ENCODE peak calls at places on chromosome 1, in ten cellular contexts. Q, K, I, O, M, C, Y, S, J and H are unnamed samples.

GRCh38 chr1:43008425-43009108 is 49.9 kb upstream of the SLC2A1 start:
- DNase-seq in Q (no peak), K (no peak), I (peak), O (no peak), M (no peak), C (no peak), Y (no peak), S (no peak), J (no peak), H (no peak)

GRCh38 chr1:115136106-115136505 is 46.8 kb upstream of the TSPAN2 start:
- DNase-seq in Q (no peak), K (no peak), I (no peak), O (no peak), M (no peak), C (no peak), Y (peak), S (no peak), J (no peak), H (no peak)

GRCh38 chr1:230501845-230502244 is 75.7 kb upstream of the PGBD5 start:
- DNase-seq in Q (peak), K (no peak), I (peak), O (no peak), M (no peak), C (no peak), Y (no peak), S (no peak), J (no peak), H (no peak)

GRCh38 chr1:164087893-164088292 is 471.1 kb upstream of the PBX1 start:
- DNase-seq in Q (no peak), K (no peak), I (no peak), O (no peak), M (no peak), C (no peak), Y (no peak), S (no peak), J (no peak), H (no peak)

GRCh38 chr1:62180649-62181048 is 14.0 kb upstream of the L1TD1 start:
- DNase-seq in Q (no peak), K (no peak), I (peak), O (no peak), M (no peak), C (no peak), Y (no peak), S (no peak), J (no peak), H (no peak)

GRCh38 chr1:61638296-61638695 is 86.6 kb downstream of the TM2D1 start:
- DNase-seq in Q (peak), K (no peak), I (no peak), O (no peak), M (no peak), C (no peak), Y (no peak), S (no peak), J (no peak), H (peak)

GRCh38 chr1:85584264-85584781 is 3.8 kb downstream of the CCN1 start:
- DNase-seq in Q (no peak), K (no peak), I (peak), O (peak), M (peak), C (no peak), Y (peak), S (no peak), J (no peak), H (no peak)

GRCh38 chr1:157842939-157843338 is 1.3 kb upstream of the CD5L start:
- DNase-seq in Q (no peak), K (no peak), I (no peak), O (no peak), M (no peak), C (no peak), Y (no peak), S (no peak), J (no peak), H (no peak)

GRCh38 chr1:227944066-227944930 is 3.4 kb downstream of the WNT9A start:
- DNase-seq in Q (no peak), K (no peak), I (peak), O (no peak), M (no peak), C (no peak), Y (no peak), S (no peak), J (peak), H (no peak)

DNA sequence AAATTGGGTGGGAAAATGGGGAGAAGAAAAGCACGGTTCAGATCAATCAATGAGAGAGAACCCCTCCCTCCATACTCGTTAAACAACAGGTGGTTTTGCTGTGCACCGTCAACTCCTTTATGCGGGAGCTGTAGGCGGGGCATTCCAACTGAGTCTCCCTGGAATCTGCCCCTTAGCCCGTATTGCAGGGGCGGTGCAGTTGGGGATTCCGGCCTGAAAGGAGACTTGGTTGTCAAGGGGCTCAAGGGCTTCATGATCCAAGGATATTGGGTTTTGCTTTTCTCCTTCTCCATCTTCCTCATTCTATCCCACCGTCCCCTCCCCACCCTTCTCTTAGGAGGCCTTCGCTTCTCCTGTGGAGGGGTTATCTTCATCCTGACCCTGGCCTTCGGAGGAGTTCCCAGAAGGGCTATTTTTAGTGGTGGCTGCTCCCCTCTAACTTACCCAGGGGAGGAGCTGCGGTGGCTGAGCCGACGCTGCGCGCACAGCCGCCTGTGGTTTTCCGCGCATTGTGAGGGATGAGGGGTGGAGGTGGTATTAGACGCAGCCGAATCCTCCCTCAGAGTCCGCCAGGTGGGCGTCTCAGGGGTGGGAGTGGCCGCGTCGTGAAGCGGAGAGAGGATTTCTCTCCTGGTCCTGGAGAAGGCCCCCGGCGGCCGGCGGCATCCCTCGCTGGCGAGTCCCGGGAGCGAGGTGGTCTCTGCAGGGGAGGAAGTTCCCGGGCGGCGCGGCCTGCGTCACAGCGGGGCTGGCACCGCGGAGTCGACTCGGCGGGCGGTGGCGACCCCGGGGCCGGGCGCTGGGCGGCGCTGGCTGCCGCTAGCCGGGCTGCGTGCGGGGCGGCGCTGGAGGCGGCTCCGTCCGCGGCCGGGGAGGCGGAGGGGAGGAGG is 462 bp upstream of the LRRC8C start:
- DNase-seq in Q (peak), K (peak), I (peak), O (peak), M (peak), C (peak), Y (peak), S (peak), J (peak), H (peak)
- H3K27ac ChIP-seq in Q (peak), K (peak), I (peak), O (peak), M (peak), C (peak), Y (peak), S (peak), J (peak), H (peak)

GRCh38 chr1:172146149-172146850 is 274.2 kb upstream of the C1orf105 start:
- DNase-seq in Q (no peak), K (no peak), I (no peak), O (no peak), M (no peak), C (no peak), Y (peak), S (no peak), J (no peak), H (no peak)

GRCh38 chr1:172145231-172145651 is 275.2 kb upstream of the C1orf105 start:
- DNase-seq in Q (no peak), K (no peak), I (peak), O (no peak), M (peak), C (no peak), Y (peak), S (peak), J (no peak), H (no peak)

GRCh38 chr1:172143384-172144025 is 277.0 kb upstream of the C1orf105 start:
- DNase-seq in Q (no peak), K (no peak), I (no peak), O (no peak), M (peak), C (no peak), Y (peak), S (no peak), J (no peak), H (no peak)

GRCh38 chr1:172145656-172146055 is 274.8 kb upstream of the C1orf105 start:
- DNase-seq in Q (no peak), K (no peak), I (no peak), O (no peak), M (no peak), C (no peak), Y (no peak), S (no peak), J (no peak), H (no peak)

GRCh38 chr1:172144445-172145060 is 275.9 kb upstream of the C1orf105 start:
- DNase-seq in Q (peak), K (no peak), I (peak), O (peak), M (peak), C (peak), Y (peak), S (peak), J (peak), H (peak)
- H3K27ac ChIP-seq in Q (peak), K (no peak), I (peak), O (peak), M (peak), C (peak), Y (peak), S (peak), J (peak), H (peak)

GRCh38 chr1:165240486-165240885 is 116.0 kb downstream of the LMX1A start:
- DNase-seq in Q (no peak), K (no peak), I (no peak), O (no peak), M (no peak), C (no peak), Y (no peak), S (no peak), J (no peak), H (no peak)

GRCh38 chr1:165241321-165241720 is 115.2 kb downstream of the LMX1A start:
- DNase-seq in Q (no peak), K (no peak), I (no peak), O (no peak), M (no peak), C (no peak), Y (no peak), S (no peak), J (no peak), H (no peak)

GRCh38 chr1:165239873-165240272 is 116.6 kb downstream of the LMX1A start:
- DNase-seq in Q (no peak), K (no peak), I (no peak), O (no peak), M (no peak), C (no peak), Y (no peak), S (no peak), J (no peak), H (no peak)

GRCh38 chr1:165241952-165242351 is 114.6 kb downstream of the LMX1A start:
- DNase-seq in Q (no peak), K (no peak), I (no peak), O (no peak), M (no peak), C (no peak), Y (no peak), S (no peak), J (no peak), H (no peak)
- H3K27ac ChIP-seq in Q (no peak), K (no peak), I (no peak), O (no peak), M (no peak), C (no peak), Y (no peak), S (no peak), J (no peak), H (no peak)

GRCh38 chr1:1965546-1965945 is 38.0 kb downstream of the CFAP74 start:
- DNase-seq in Q (no peak), K (no peak), I (no peak), O (no peak), M (no peak), C (no peak), Y (no peak), S (no peak), J (no peak), H (no peak)
- H3K27ac ChIP-seq in Q (no peak), K (no peak), I (no peak), O (no peak), M (no peak), C (no peak), Y (no peak), S (no peak), J (no peak), H (no peak)

GRCh38 chr1:28086651-28087050 is 1.8 kb downstream of the EYA3 start:
- DNase-seq in Q (no peak), K (no peak), I (no peak), O (no peak), M (no peak), C (no peak), Y (no peak), S (no peak), J (no peak), H (no peak)
- H3K27ac ChIP-seq in Q (no peak), K (no peak), I (no peak), O (no peak), M (no peak), C (no peak), Y (no peak), S (no peak), J (no peak), H (no peak)

GRCh38 chr1:93571623-93572310 is 109.9 kb downstream of the BCAR3 start:
- DNase-seq in Q (no peak), K (no peak), I (no peak), O (no peak), M (no peak), C (no peak), Y (no peak), S (no peak), J (no peak), H (no peak)

GRCh38 chr1:93565496-93566221 is 116.0 kb downstream of the BCAR3 start:
- DNase-seq in Q (no peak), K (no peak), I (no peak), O (peak), M (no peak), C (no peak), Y (no peak), S (no peak), J (no peak), H (no peak)

GRCh38 chr1:93566227-93566626 is 115.4 kb downstream of the BCAR3 start:
- DNase-seq in Q (no peak), K (no peak), I (no peak), O (no peak), M (no peak), C (no peak), Y (no peak), S (no peak), J (peak), H (peak)

GRCh38 chr1:93567255-93567918 is 114.2 kb downstream of the BCAR3 start:
- DNase-seq in Q (no peak), K (no peak), I (peak), O (peak), M (peak), C (no peak), Y (peak), S (no peak), J (peak), H (peak)

GRCh38 chr1:93569479-93569878 is 112.2 kb downstream of the BCAR3 start:
- DNase-seq in Q (no peak), K (no peak), I (no peak), O (no peak), M (no peak), C (no peak), Y (no peak), S (no peak), J (no peak), H (no peak)
- H3K27ac ChIP-seq in Q (no peak), K (no peak), I (no peak), O (no peak), M (no peak), C (peak), Y (no peak), S (peak), J (no peak), H (no peak)

DNA sequence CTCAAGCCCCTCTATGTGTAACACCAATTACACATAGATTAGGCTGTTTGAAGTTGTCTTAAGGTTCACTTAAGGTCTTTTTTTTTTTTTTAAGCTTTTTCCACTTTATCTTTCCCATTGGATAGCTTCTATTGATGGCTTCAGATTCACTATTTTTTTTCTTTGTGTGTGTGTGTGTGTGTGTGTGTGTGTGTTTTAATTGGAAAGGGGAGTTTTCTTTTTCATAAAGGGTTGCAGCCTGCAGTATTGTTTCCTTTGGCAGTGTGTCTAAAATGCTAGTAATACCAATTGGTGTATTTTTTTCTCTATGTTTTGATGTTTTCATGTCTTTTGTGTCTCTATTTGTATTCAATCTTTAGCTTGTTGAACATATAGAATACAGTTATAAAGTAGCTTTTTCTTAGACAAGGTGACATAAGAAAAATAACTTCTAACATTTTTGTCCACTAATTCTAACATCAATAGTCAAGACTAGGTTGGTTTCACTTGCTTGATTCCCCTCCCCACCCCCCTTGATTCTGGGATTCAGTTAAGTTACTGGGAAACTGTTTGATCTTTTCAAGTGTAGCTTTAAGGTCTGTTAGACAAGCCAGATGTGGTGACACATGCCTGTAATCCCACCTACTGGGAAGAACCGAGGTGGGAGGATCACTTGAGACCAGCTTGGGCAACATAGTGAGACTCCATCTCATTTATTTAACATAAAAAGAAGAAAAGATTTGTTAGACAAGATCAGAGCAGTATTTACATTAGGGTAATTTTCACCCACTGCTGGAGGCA is 21.4 kb downstream of the PRRC2C start:
- DNase-seq in Q (no peak), K (no peak), I (no peak), O (no peak), M (no peak), C (no peak), Y (no peak), S (no peak), J (no peak), H (no peak)
- H3K27ac ChIP-seq in Q (no peak), K (no peak), I (no peak), O (no peak), M (no peak), C (no peak), Y (no peak), S (no peak), J (no peak), H (no peak)